ENCODE peak calls at places on chromosome 16, in four cellular contexts. B is tibial nerve, H is spleen, D is body of pancreas. O is an unnamed sample.

GRCh38 chr16:88327566-88328312 is 55.0 kb upstream of the ZNF469 start:
- DNase-seq in D (no peak), B (no peak), H (no peak), O (no peak)

GRCh38 chr16:89018605-89019158 is 41.7 kb upstream of the CBFA2T3 start:
- DNase-seq in D (no peak), B (no peak), H (peak; percentile 42), O (no peak)

GRCh38 chr16:29898786-29899515 is 399 bp downstream of the SEZ6L2 start:
- DNase-seq in H (no peak), B (no peak), D (peak; percentile 63), O (no peak)

GRCh38 chr16:4666537-4667202 is 26.7 kb upstream of the NUDT16L1 start:
- DNase-seq in B (no peak), H (no peak), D (no peak), O (no peak)

GRCh38 chr16:56198755-56199114 is 7.4 kb downstream of the GNAO1 start:
- DNase-seq in H (no peak), B (no peak), D (no peak), O (no peak)

GRCh38 chr16:67196881-67197280 is 2.0 kb upstream of the ELMO3 start:
- DNase-seq in H (no peak), B (no peak), D (no peak), O (no peak)

GRCh38 chr16:68444058-68444657 is 4.2 kb downstream of the SMPD3 start:
- DNase-seq in D (peak; percentile 37), H (no peak), B (no peak), O (no peak)

GRCh38 chr16:77273815-77274214 is 74.6 kb downstream of the SYCE1L start:
- DNase-seq in H (no peak), D (no peak), B (no peak), O (no peak)

GRCh38 chr16:14496786-14497185 is 133.3 kb downstream of the PARN start:
- DNase-seq in D (no peak), B (no peak), H (no peak), O (no peak)

GRCh38 chr16:64964126-64964540 is 157.7 kb downstream of the CDH11 start:
- DNase-seq in H (no peak), D (no peak), B (no peak), O (no peak)

GRCh38 chr16:67022531-67023214 is 6.3 kb upstream of the CBFB start:
- DNase-seq in B (no peak), D (no peak), H (no peak), O (no peak)

GRCh38 chr16:8887952-8888560 is 5.9 kb downstream of the LITAFD start:
- DNase-seq in D (peak; percentile 66), H (peak; percentile 73), B (peak; percentile 53), O (no peak)

GRCh38 chr16:22886908-22887307 is 72.9 kb downstream of the HS3ST2 start:
- DNase-seq in H (no peak), B (no peak), D (no peak), O (no peak)

GRCh38 chr16:31265329-31266245 is 5.8 kb downstream of the ITGAM start:
- DNase-seq in H (peak; percentile 82), B (no peak), D (peak; percentile 42), O (peak; percentile 61)

GRCh38 chr16:69691980-69692911 is 34.1 kb downstream of the NQO1 start:
- DNase-seq in B (no peak), D (no peak), H (no peak), O (no peak)

GRCh38 chr16:88289549-88290344 is 93.0 kb upstream of the ZNF469 start:
- DNase-seq in H (peak; percentile 76), B (no peak), D (no peak), O (no peak)

GRCh38 chr16:19289805-19290490 is 4.4 kb downstream of the CLEC19A start:
- DNase-seq in B (no peak), D (peak; percentile 15), H (no peak), O (no peak)

GRCh38 chr16:19463468-19464315 is 46.0 kb downstream of the TMC5 start:
- DNase-seq in B (no peak), H (no peak), D (no peak), O (no peak)

GRCh38 chr16:86836503-86837125 is 258.3 kb downstream of the FOXL1 start:
- DNase-seq in H (no peak), D (no peak), B (no peak), O (no peak)

GRCh38 chr16:11848842-11849241 is 2.5 kb downstream of the RSL1D1 start:
- DNase-seq in D (no peak), B (no peak), H (no peak), O (no peak)

GRCh38 chr16:15518412-15519351 is 84.3 kb downstream of the BMERB1 start:
- DNase-seq in H (no peak), B (no peak), D (peak; percentile 29), O (no peak)

GRCh38 chr16:3577302-3577752 is at the start of gene NLRC3:
- DNase-seq in B (no peak), D (no peak), H (peak; percentile 84), O (no peak)

GRCh38 chr16:11361751-11362742 is 16.8 kb downstream of the RMI2 start:
- DNase-seq in D (no peak), H (peak; percentile 75), B (no peak), O (no peak)

GRCh38 chr16:30526137-30526822 is at the start of gene ZNF768:
- DNase-seq in H (peak; percentile 95), D (peak; percentile 28), B (no peak), O (peak; percentile 71)

GRCh38 chr16:66462912-66463311 is 35.8 kb downstream of the BEAN1 start:
- DNase-seq in H (no peak), D (no peak), B (no peak), O (no peak)

GRCh38 chr16:11639925-11640899 is 28.0 kb upstream of the SNN start:
- DNase-seq in H (peak; percentile 85), B (peak; percentile 72), D (peak; percentile 91), O (no peak)

GRCh38 chr16:22314661-22315626 is 17.7 kb downstream of the POLR3E start:
- DNase-seq in D (no peak), H (peak; percentile 21), B (no peak), O (no peak)

GRCh38 chr16:66695474-66695934 is 1.0 kb downstream of the CMTM4 start:
- DNase-seq in B (no peak), H (no peak), D (no peak), O (no peak)

GRCh38 chr16:70664325-70665112 is 18.2 kb downstream of the IL34 start:
- DNase-seq in H (peak; percentile 67), D (no peak), B (no peak), O (no peak)

GRCh38 chr16:54174201-54174600 is 112.4 kb downstream of the IRX3 start:
- DNase-seq in B (no peak), D (no peak), H (no peak), O (no peak)

GRCh38 chr16:71360378-71360777 is 1.9 kb downstream of the CALB2 start:
- DNase-seq in H (no peak), B (no peak), D (no peak), O (no peak)

GRCh38 chr16:22424161-22424937 is 49.9 kb upstream of the CDR2 start:
- DNase-seq in H (no peak), B (peak; percentile 20), D (peak; percentile 92), O (no peak)

DNA sequence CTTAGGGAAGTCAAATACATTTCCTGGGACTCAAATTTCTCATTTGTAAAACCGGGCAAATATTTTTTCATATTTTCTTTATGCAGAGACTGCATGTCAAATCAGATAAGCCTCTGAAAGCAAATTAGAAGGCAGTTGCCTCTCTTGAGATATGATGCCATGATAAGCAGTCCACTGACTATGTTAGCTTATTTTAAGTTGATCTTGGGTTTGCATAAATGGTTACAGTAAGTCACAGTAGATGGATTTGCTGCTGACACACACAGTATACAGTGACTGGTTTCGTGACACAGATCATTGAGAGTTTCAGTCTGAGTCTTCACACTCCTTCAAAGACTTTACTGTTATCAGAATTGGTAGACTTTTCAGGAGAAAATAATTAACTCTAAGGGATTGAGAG is 927.6 kb upstream of the CDH8 start:
- DNase-seq in H (no peak), B (no peak), D (no peak), O (no peak)
- TF ChIP-seq POLR2A in H (no peak), B (no peak), D (no peak), O (no peak)

GRCh38 chr16:1492923-1493745 is at the start of gene TELO2:
- DNase-seq in H (peak; percentile 95), D (peak; percentile 81), B (peak; percentile 61), O (peak; percentile 96)
- TF ChIP-seq POLR2A in H (no peak), D (peak; percentile 45), B (peak; percentile 30), O (no peak)

GRCh38 chr16:48383877-48384304 is 1.3 kb downstream of the SIAH1 start:
- DNase-seq in D (peak; percentile 33), H (no peak), B (no peak), O (no peak)
- TF ChIP-seq POLR2A in D (peak; percentile 31), H (no peak), B (peak; percentile 26), O (no peak)

GRCh38 chr16:27453476-27453825 is 51.5 kb downstream of the IL21R start:
- DNase-seq in B (no peak), H (no peak), D (no peak), O (no peak)

GRCh38 chr16:27449434-27450188 is 47.6 kb downstream of the IL21R start:
- DNase-seq in H (peak; percentile 90), D (no peak), B (no peak), O (peak; percentile 65)

GRCh38 chr16:27455700-27456099 is 53.7 kb downstream of the IL21R start:
- DNase-seq in B (no peak), H (no peak), D (no peak), O (no peak)

GRCh38 chr16:27450836-27451341 is 48.9 kb downstream of the IL21R start:
- DNase-seq in H (no peak), D (no peak), B (no peak), O (no peak)

GRCh38 chr16:27452569-27453475 is 50.8 kb downstream of the IL21R start:
- DNase-seq in B (no peak), H (no peak), D (no peak), O (no peak)
- TF ChIP-seq POLR2A in B (no peak), H (no peak), D (no peak), O (peak; percentile 52)

DNA sequence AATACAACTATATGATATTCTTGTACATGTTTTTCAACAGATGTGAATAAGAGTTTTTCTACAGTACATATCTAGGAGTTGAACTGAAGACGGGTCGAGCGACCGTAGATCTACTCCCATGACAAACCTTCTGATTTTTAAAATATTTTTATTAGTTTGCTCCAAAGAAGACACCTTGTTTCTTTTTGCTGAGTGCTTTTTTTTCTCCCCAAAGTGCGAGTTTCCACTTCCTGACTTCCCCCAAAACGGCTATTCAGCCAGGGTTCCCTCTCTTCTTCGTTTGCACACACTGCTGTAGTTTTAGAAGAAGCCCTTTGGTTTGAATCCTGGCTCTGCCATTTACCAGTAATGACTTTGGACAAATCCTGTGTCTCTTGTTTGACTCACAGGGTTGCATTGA is 241.7 kb upstream of the MAF start:
- DNase-seq in H (no peak), D (no peak), B (no peak), O (no peak)
- TF ChIP-seq POLR2A in H (no peak), D (no peak), B (no peak), O (no peak)

GRCh38 chr16:79847101-79847500 is 246.6 kb upstream of the MAF start:
- DNase-seq in B (no peak), D (no peak), H (no peak), O (no peak)

GRCh38 chr16:79844603-79845002 is 244.1 kb upstream of the MAF start:
- DNase-seq in H (no peak), D (no peak), B (no peak), O (no peak)

GRCh38 chr16:79845006-79845733 is 244.6 kb upstream of the MAF start:
- DNase-seq in B (no peak), H (no peak), D (no peak), O (peak; percentile 31)

GRCh38 chr16:79847569-79847968 is 247.0 kb upstream of the MAF start:
- DNase-seq in H (no peak), D (no peak), B (no peak), O (no peak)

GRCh38 chr16:79845734-79846135 is 245.2 kb upstream of the MAF start:
- DNase-seq in D (no peak), B (no peak), H (no peak), O (no peak)
- TF ChIP-seq POLR2A in D (no peak), B (no peak), H (no peak), O (no peak)

GRCh38 chr16:648071-648785 is 937 bp upstream of the WDR90 start:
- DNase-seq in H (no peak), B (no peak), D (peak; percentile 92), O (peak; percentile 78)
- TF ChIP-seq POLR2A in H (no peak), B (no peak), D (no peak), O (peak; percentile 0)